ENCODE peak calls at places on chromosome 5, in seven cellular contexts. One of them, this sample, is unnamed.

GRCh38 chr5:138282918-138283742 is 8.7 kb upstream of the GFRA3 start:
- DNase-seq in CD8-positive, alpha-beta T cell: no peak
- DNase-seq in Right ventricle myocardium superior: no peak
- DNase-seq in body of pancreas: peak; percentile 70
- DNase-seq in GM20000: no peak
- DNase-seq in CD4-positive, CD25-positive, alpha-beta regulatory T cell: no peak
- DNase-seq in frontal cortex: no peak
- DNase-seq in this sample: peak; percentile 36

GRCh38 chr5:65290677-65291076 is 191.0 kb downstream of the ADAMTS6 start:
- DNase-seq in CD4-positive, CD25-positive, alpha-beta regulatory T cell: no peak
- DNase-seq in frontal cortex: no peak
- DNase-seq in Right ventricle myocardium superior: no peak
- DNase-seq in GM20000: no peak
- DNase-seq in CD8-positive, alpha-beta T cell: no peak
- DNase-seq in body of pancreas: no peak
- DNase-seq in this sample: no peak

GRCh38 chr5:172059661-172060100 is 53.2 kb upstream of the FBXW11 start:
- DNase-seq in Right ventricle myocardium superior: no peak
- DNase-seq in CD4-positive, CD25-positive, alpha-beta regulatory T cell: no peak
- DNase-seq in body of pancreas: no peak
- DNase-seq in GM20000: no peak
- DNase-seq in frontal cortex: no peak
- DNase-seq in CD8-positive, alpha-beta T cell: no peak
- DNase-seq in this sample: peak; percentile 13

GRCh38 chr5:112109331-112109993 is 309.6 kb downstream of the EPB41L4A start:
- DNase-seq in body of pancreas: peak; percentile 82
- DNase-seq in Right ventricle myocardium superior: peak; percentile 38
- DNase-seq in frontal cortex: no peak
- DNase-seq in GM20000: no peak
- DNase-seq in CD4-positive, CD25-positive, alpha-beta regulatory T cell: no peak
- DNase-seq in CD8-positive, alpha-beta T cell: no peak
- DNase-seq in this sample: peak; percentile 8

GRCh38 chr5:100901851-100902341 is 1.2 kb downstream of the ST8SIA4 start:
- DNase-seq in frontal cortex: no peak
- DNase-seq in CD8-positive, alpha-beta T cell: peak; percentile 37
- DNase-seq in Right ventricle myocardium superior: peak; percentile 46
- DNase-seq in body of pancreas: peak; percentile 18
- DNase-seq in GM20000: peak; percentile 19
- DNase-seq in CD4-positive, CD25-positive, alpha-beta regulatory T cell: peak; percentile 45
- DNase-seq in this sample: no peak

GRCh38 chr5:81181576-81182316 is 51.4 kb upstream of the CKMT2 start:
- DNase-seq in CD8-positive, alpha-beta T cell: no peak
- DNase-seq in Right ventricle myocardium superior: no peak
- DNase-seq in CD4-positive, CD25-positive, alpha-beta regulatory T cell: no peak
- DNase-seq in frontal cortex: no peak
- DNase-seq in GM20000: no peak
- DNase-seq in body of pancreas: no peak
- DNase-seq in this sample: no peak

GRCh38 chr5:91487420-91487819 is 104.3 kb upstream of the ARRDC3 start:
- DNase-seq in CD8-positive, alpha-beta T cell: no peak
- DNase-seq in CD4-positive, CD25-positive, alpha-beta regulatory T cell: no peak
- DNase-seq in body of pancreas: no peak
- DNase-seq in frontal cortex: no peak
- DNase-seq in Right ventricle myocardium superior: no peak
- DNase-seq in GM20000: no peak
- DNase-seq in this sample: peak; percentile 48

GRCh38 chr5:77080905-77081304 is 6.2 kb downstream of the ZBED3 start:
- DNase-seq in Right ventricle myocardium superior: no peak
- DNase-seq in GM20000: no peak
- DNase-seq in body of pancreas: no peak
- DNase-seq in CD8-positive, alpha-beta T cell: no peak
- DNase-seq in frontal cortex: no peak
- DNase-seq in CD4-positive, CD25-positive, alpha-beta regulatory T cell: no peak
- DNase-seq in this sample: no peak